ENCODE peak calls at places on chromosomes 16 and 17, in eight cellular contexts. V is right lobe of liver; N is ELR; Q is bronchial epithelial cell; L is heart right ventricle; A is progenitor cell of endocrine pancreas; J is NCI-H2081; H is activated CD4-positive, alpha-beta T cell treated with anti-CD3 and anti-CD28 coated beads for 48 hours. X is an unnamed sample.
A peak's percentile ranks its signal among the peaks of the same experiment; 100 is the strongest.

GRCh38 chr16:11078812-11079459 is 134.6 kb downstream of the CLEC16A start:
- DNase-seq in A (no peak), Q (no peak), J (no peak), H (no peak), V (no peak), L (peak; percentile 33), N (peak; percentile 50), X (peak; percentile 84)

GRCh38 chr17:5272313-5272712 is 9.8 kb upstream of the RABEP1 start:
- DNase-seq in A (no peak), Q (peak; percentile 50), V (no peak), N (peak; percentile 41), J (no peak), H (peak; percentile 64), L (no peak), X (peak; percentile 20)

GRCh38 chr16:51937771-51938170 is 609.2 kb downstream of the TOX3 start:
- DNase-seq in L (no peak), A (no peak), J (no peak), N (no peak), V (no peak), Q (no peak), H (no peak), X (no peak)

GRCh38 chr17:50661795-50662391 is 27.2 kb downstream of the ABCC3 start:
- DNase-seq in L (no peak), N (peak; percentile 96), V (no peak), H (peak; percentile 60), J (peak; percentile 36), A (no peak), Q (peak; percentile 96), X (peak; percentile 95)

GRCh38 chr17:66995944-66996343 is 31.4 kb downstream of the CACNG4 start:
- DNase-seq in N (no peak), V (no peak), A (no peak), Q (no peak), H (no peak), J (no peak), L (no peak), X (no peak)

GRCh38 chr17:82985973-82986372 is 93.4 kb upstream of the METRNL start:
- DNase-seq in J (no peak), V (peak; percentile 32), Q (no peak), N (no peak), H (peak; percentile 64), L (no peak), A (no peak), X (peak; percentile 62)

GRCh38 chr16:70257391-70257790 is 5.7 kb upstream of the EXOSC6 start:
- DNase-seq in J (no peak), H (no peak), L (no peak), V (no peak), A (no peak), N (no peak), Q (no peak), X (no peak)

GRCh38 chr16:83814654-83814985 is 6.8 kb downstream of the HSBP1 start:
- DNase-seq in L (no peak), N (no peak), H (no peak), A (no peak), V (no peak), Q (no peak), J (no peak), X (no peak)

GRCh38 chr16:11101695-11102522 is 154.1 kb downstream of the SOCS1 start:
- DNase-seq in Q (peak; percentile 34), L (no peak), J (no peak), N (no peak), V (no peak), A (no peak), H (no peak), X (no peak)

GRCh38 chr16:12083625-12084024 is 107.1 kb downstream of the SNX29 start:
- DNase-seq in N (no peak), Q (no peak), L (no peak), H (no peak), J (peak; percentile 11), A (no peak), V (no peak), X (no peak)